ENCODE peak calls at places on chromosomes 7 and 10, in seven cellular contexts. I is stimulated activated CD8-positive, alpha-beta memory T cell treated with anti-CD3 and anti-CD28 coated beads, Interleukin-4, amount 100 ng/mL, for 1 hour; W is stimulated activated CD4-positive, alpha-beta T cell treated with anti-CD3 and anti-CD28 coated beads, Interleukin-4, amount 100 ng/mL, for 48 hours; O is uterus; L is KG1; N is HuH-7.5; Y is NCI-H345. S is an unnamed sample.

GRCh38 chr10:84224411-84225028 is 824 bp downstream of the LRIT2 start:
- DNase-seq in I (no peak), Y (no peak), W (no peak), O (no peak), N (no peak), L (no peak), S (no peak)

GRCh38 chr10:89373916-89374711 is 3.7 kb upstream of the IFIT1B start:
- DNase-seq in O (peak), I (no peak), Y (no peak), L (no peak), N (no peak), W (no peak), S (peak)

GRCh38 chr10:49389331-49389920 is 6.5 kb downstream of the DRGX start:
- DNase-seq in N (no peak), W (no peak), I (no peak), L (no peak), Y (no peak), O (no peak), S (no peak)

GRCh38 chr10:110353244-110354119 is 48.8 kb upstream of the SMNDC1 start:
- DNase-seq in W (no peak), Y (no peak), N (no peak), L (no peak), O (no peak), I (no peak), S (peak)

GRCh38 chr7:151313857-151314256 is 27.8 kb upstream of the NUB1 start:
- DNase-seq in L (no peak), Y (no peak), I (no peak), O (peak), N (no peak), W (no peak), S (peak)

GRCh38 chr10:124394583-124394982 is 24.1 kb downstream of the OAT start:
- DNase-seq in I (no peak), L (no peak), N (no peak), Y (no peak), O (no peak), W (no peak), S (no peak)

GRCh38 chr7:77482015-77482414 is 55.1 kb upstream of the PTPN12 start:
- DNase-seq in Y (no peak), W (no peak), L (no peak), O (no peak), I (no peak), N (peak), S (no peak)

GRCh38 chr10:48655426-48656240 is 29.0 kb upstream of the WDFY4 start:
- DNase-seq in N (peak), Y (peak), W (no peak), I (no peak), L (no peak), O (peak), S (peak)

GRCh38 chr10:33660329-33660728 is 325.9 kb upstream of the NRP1 start:
- DNase-seq in Y (no peak), O (no peak), I (no peak), L (no peak), W (no peak), N (no peak), S (no peak)

GRCh38 chr10:86110156-86110786 is 256.3 kb downstream of the GRID1 start:
- DNase-seq in O (no peak), N (no peak), Y (no peak), W (no peak), I (no peak), L (no peak), S (no peak)

GRCh38 chr7:122219253-122219865 is 75.3 kb upstream of the AASS start:
- DNase-seq in W (no peak), N (no peak), Y (peak), L (peak), I (no peak), O (no peak), S (no peak)